ENCODE peak calls at places on chromosomes 3 and 15, in four cellular contexts. One of them, this sample, is unnamed.

GRCh38 chr3:185328324-185329004 is 34.5 kb upstream of the MAP3K13 start:
- DNase-seq in H1: no peak
- DNase-seq in HepG2: peak
- DNase-seq in SK-N-SH: no peak
- DNase-seq in this sample: no peak

GRCh38 chr3:140053011-140053702 is 118.2 kb downstream of the CLSTN2 start:
- DNase-seq in H1: no peak
- DNase-seq in HepG2: no peak
- DNase-seq in SK-N-SH: peak
- DNase-seq in this sample: no peak

GRCh38 chr15:49731187-49731828 is 110.5 kb downstream of the DTWD1 start:
- DNase-seq in H1: no peak
- DNase-seq in HepG2: no peak
- DNase-seq in SK-N-SH: no peak
- DNase-seq in this sample: no peak

GRCh38 chr3:53234130-53234840 is 21.5 kb downstream of the TKT start:
- DNase-seq in H1: no peak
- DNase-seq in HepG2: no peak
- DNase-seq in SK-N-SH: no peak
- DNase-seq in this sample: no peak

GRCh38 chr3:140223631-140224030 is 288.6 kb downstream of the CLSTN2 start:
- DNase-seq in H1: no peak
- DNase-seq in HepG2: peak
- DNase-seq in SK-N-SH: no peak
- DNase-seq in this sample: no peak

GRCh38 chr3:14947105-14947885 is at the start of gene NR2C2:
- DNase-seq in H1: peak
- DNase-seq in HepG2: peak
- DNase-seq in SK-N-SH: peak
- DNase-seq in this sample: peak

GRCh38 chr3:182683335-182684257 is 109.7 kb upstream of the ATP11B start:
- DNase-seq in H1: peak
- DNase-seq in HepG2: peak
- DNase-seq in SK-N-SH: peak
- DNase-seq in this sample: peak

GRCh38 chr3:188165596-188165995 is 11.6 kb downstream of the LPP start:
- DNase-seq in H1: peak
- DNase-seq in HepG2: no peak
- DNase-seq in SK-N-SH: no peak
- DNase-seq in this sample: no peak

GRCh38 chr3:177463863-177464262 is 266.6 kb upstream of the TBL1XR1 start:
- DNase-seq in H1: no peak
- DNase-seq in HepG2: no peak
- DNase-seq in SK-N-SH: no peak
- DNase-seq in this sample: no peak

GRCh38 chr3:133531981-133532380 is 41.5 kb upstream of the CDV3 start:
- DNase-seq in H1: no peak
- DNase-seq in HepG2: no peak
- DNase-seq in SK-N-SH: no peak
- DNase-seq in this sample: no peak

GRCh38 chr3:142732066-142732465 is 8.2 kb downstream of the TRPC1 start:
- DNase-seq in H1: no peak
- DNase-seq in HepG2: no peak
- DNase-seq in SK-N-SH: no peak
- DNase-seq in this sample: no peak

GRCh38 chr3:188689101-188689574 is 482.6 kb upstream of the TPRG1 start:
- DNase-seq in H1: no peak
- DNase-seq in HepG2: no peak
- DNase-seq in SK-N-SH: no peak
- DNase-seq in this sample: no peak

GRCh38 chr15:87322845-87323244 is 933.7 kb downstream of the NTRK3 start:
- DNase-seq in H1: no peak
- DNase-seq in HepG2: no peak
- DNase-seq in SK-N-SH: no peak
- DNase-seq in this sample: no peak

GRCh38 chr3:151290673-151291072 is 12.3 kb upstream of the P2RY14 start:
- DNase-seq in H1: no peak
- DNase-seq in HepG2: no peak
- DNase-seq in SK-N-SH: peak
- DNase-seq in this sample: no peak

GRCh38 chr3:161500057-161500836 is 3.6 kb downstream of the OTOL1 start:
- DNase-seq in H1: no peak
- DNase-seq in HepG2: peak
- DNase-seq in SK-N-SH: no peak
- DNase-seq in this sample: no peak

GRCh38 chr3:161498259-161498921 is 1.8 kb downstream of the OTOL1 start:
- DNase-seq in H1: no peak
- DNase-seq in HepG2: no peak
- DNase-seq in SK-N-SH: no peak
- DNase-seq in this sample: no peak

GRCh38 chr3:161496508-161496907 is at the start of gene OTOL1:
- DNase-seq in H1: no peak
- DNase-seq in HepG2: no peak
- DNase-seq in SK-N-SH: no peak
- DNase-seq in this sample: no peak
- TF ChIP-seq TAF1 in H1: no peak
- TF ChIP-seq TAF1 in HepG2: no peak
- TF ChIP-seq TAF1 in SK-N-SH: no peak
- TF ChIP-seq TAF1 in this sample: no peak

DNA sequence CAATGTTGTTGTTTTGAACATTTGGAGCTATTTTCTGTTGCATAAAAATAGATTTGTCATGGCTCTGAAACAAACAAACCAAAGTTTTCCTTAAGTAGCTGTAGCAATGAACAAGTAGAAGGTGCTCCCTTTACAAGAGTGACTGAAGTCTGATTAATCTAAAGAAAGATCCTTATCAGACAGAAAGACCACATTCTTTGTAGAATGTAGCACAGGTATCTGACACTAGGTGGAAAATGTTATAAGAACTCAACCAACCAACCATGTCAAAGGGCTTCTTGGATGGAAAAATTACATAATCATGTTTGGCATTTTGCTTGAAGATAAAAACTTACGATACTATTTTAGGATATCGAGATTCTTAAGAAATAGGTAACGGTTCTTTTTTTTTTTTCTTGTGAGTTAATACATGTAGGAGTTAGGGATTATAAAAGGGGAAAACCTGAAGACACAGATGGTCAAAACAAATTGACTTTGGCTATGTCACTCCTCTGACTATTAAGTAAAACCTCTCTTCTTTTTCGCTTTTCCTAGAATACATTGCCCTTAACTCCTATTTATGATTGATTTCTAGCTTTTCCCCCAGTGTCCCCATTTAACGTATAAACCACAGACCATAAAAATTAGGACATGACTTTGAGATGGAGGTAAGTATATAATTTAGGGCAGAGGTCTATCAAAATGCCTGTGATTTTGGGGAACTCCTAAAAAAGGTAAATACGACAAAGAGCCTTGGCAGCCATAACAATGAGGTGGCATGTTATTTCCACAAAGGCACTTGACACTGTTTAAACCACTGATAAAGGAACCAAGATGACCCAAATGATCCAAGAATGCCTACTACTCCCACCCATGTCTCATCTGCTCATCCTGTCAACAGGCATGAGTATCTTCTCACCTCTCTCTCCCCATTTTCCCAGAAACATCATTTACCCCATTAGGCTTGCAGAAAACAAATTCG is 72.0 kb downstream of the CCR4 start:
- DNase-seq in H1: no peak
- DNase-seq in HepG2: no peak
- DNase-seq in SK-N-SH: no peak
- DNase-seq in this sample: no peak
- TF ChIP-seq RAD21 in H1: no peak
- TF ChIP-seq RAD21 in HepG2: no peak
- TF ChIP-seq RAD21 in SK-N-SH: no peak
- TF ChIP-seq RAD21 in this sample: no peak

DNA sequence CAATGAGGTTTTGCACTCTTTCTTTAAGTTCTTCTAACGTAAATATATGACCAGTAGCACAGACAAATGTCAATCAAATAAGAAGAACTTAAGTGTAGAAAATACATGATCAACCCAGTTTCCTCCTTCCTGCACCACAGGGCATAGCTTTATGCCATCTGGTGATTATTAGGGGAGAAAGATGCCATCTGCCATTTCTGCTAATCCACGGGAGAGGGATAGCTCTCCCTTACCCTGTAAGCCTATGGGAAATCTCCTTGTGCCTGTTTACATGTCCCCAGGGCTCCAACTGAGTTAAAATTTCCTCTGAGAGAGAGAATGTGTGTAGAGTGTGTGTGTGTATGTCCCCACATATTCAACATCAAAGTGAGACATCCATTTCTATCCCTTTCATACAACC is 135.9 kb downstream of the RSL24D1 start:
- DNase-seq in H1: no peak
- DNase-seq in HepG2: no peak
- DNase-seq in SK-N-SH: peak
- DNase-seq in this sample: no peak
- TF ChIP-seq TAF1 in H1: no peak
- TF ChIP-seq TAF1 in HepG2: no peak
- TF ChIP-seq TAF1 in SK-N-SH: no peak
- TF ChIP-seq TAF1 in this sample: no peak

DNA sequence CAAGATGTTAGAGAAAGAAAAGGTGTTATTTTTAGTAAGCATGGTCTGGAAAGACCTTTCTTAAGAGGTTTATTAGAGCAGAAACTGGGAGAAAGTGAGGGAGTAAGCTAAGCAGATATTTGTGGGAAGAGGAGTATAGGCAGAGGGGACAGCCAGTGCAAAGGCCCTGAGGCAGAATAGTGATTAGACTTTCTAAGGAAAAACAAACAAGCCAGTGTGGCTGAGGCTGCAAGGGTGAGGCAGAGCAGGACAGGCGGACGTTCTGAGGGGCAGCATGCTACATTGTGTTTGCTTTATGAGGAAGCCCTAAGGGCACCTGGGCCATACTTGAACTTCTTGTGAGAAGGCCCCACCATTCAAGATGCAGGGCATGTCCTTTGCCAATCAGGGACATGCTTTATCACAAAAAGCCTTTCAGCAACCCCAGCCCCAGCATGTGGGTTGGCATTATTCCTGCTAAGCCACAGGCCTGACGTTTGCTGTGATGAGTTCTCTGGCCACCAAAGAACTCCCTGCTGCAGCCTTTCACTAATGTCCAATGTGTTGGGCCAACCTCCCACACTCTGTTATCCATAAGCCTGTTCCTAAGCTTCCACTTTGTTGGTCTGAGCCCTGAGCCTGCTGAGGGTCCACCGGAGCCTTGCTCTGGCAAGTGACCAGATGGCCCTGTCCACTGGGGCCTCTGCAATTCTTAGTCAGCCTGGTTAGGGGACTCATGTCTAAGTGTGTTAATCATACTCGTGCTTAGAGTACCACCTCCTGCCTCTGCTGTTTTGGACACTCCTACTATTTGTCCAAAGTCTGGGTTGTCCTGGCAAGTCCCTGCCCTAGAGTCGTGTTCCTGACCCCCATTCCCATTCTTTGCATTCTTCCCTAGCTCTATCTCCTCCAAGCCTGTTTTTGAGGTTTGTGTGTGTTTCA is 209.9 kb upstream of the CTNNB1 start:
- DNase-seq in H1: no peak
- DNase-seq in HepG2: no peak
- DNase-seq in SK-N-SH: no peak
- DNase-seq in this sample: no peak
- TF ChIP-seq RAD21 in H1: no peak
- TF ChIP-seq RAD21 in HepG2: no peak
- TF ChIP-seq RAD21 in SK-N-SH: no peak
- TF ChIP-seq RAD21 in this sample: no peak

GRCh38 chr3:186854954-186855353 is 12.4 kb downstream of the ADIPOQ start:
- DNase-seq in H1: no peak
- DNase-seq in HepG2: no peak
- DNase-seq in SK-N-SH: no peak
- DNase-seq in this sample: no peak
- TF ChIP-seq TAF1 in H1: no peak
- TF ChIP-seq TAF1 in HepG2: no peak
- TF ChIP-seq TAF1 in SK-N-SH: no peak
- TF ChIP-seq TAF1 in this sample: no peak

GRCh38 chr3:67087788-67088187 is 89.7 kb downstream of the KBTBD8 start:
- DNase-seq in H1: no peak
- DNase-seq in HepG2: no peak
- DNase-seq in SK-N-SH: no peak
- DNase-seq in this sample: no peak

GRCh38 chr3:67077656-67078055 is 79.5 kb downstream of the KBTBD8 start:
- DNase-seq in H1: no peak
- DNase-seq in HepG2: no peak
- DNase-seq in SK-N-SH: no peak
- DNase-seq in this sample: no peak

GRCh38 chr3:67082533-67083024 is 84.5 kb downstream of the KBTBD8 start:
- DNase-seq in H1: no peak
- DNase-seq in HepG2: no peak
- DNase-seq in SK-N-SH: no peak
- DNase-seq in this sample: no peak

DNA sequence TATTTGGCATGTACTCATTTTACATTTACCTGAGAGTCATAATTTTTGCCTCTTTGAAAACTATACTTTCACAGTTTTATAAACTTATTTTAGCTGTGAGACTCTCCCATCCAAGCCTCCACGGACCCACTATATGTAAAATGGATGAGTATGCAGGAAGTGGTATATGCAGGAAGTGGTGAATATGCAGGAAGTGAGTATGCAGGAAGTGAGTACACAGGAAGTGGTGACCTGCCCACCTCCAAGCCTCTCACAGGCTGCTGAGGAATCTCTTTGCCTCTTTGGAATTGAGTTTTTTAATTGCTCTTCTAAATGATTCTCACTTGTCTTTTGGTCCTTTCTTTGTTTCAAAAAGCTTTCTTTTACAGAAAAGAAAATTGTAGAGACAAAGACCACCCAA is 85.2 kb downstream of the KBTBD8 start:
- DNase-seq in H1: no peak
- DNase-seq in HepG2: no peak
- DNase-seq in SK-N-SH: no peak
- DNase-seq in this sample: no peak
- TF ChIP-seq RAD21 in H1: no peak
- TF ChIP-seq RAD21 in HepG2: no peak
- TF ChIP-seq RAD21 in SK-N-SH: no peak
- TF ChIP-seq RAD21 in this sample: no peak

GRCh38 chr15:37014566-37014965 is 85.8 kb downstream of the MEIS2 start:
- DNase-seq in H1: no peak
- DNase-seq in HepG2: no peak
- DNase-seq in SK-N-SH: no peak
- DNase-seq in this sample: no peak

GRCh38 chr15:37016287-37016686 is 84.1 kb downstream of the MEIS2 start:
- DNase-seq in H1: no peak
- DNase-seq in HepG2: no peak
- DNase-seq in SK-N-SH: no peak
- DNase-seq in this sample: no peak

GRCh38 chr15:37014137-37014536 is 86.2 kb downstream of the MEIS2 start:
- DNase-seq in H1: no peak
- DNase-seq in HepG2: no peak
- DNase-seq in SK-N-SH: no peak
- DNase-seq in this sample: no peak

GRCh38 chr15:37015476-37015875 is 84.9 kb downstream of the MEIS2 start:
- DNase-seq in H1: no peak
- DNase-seq in HepG2: no peak
- DNase-seq in SK-N-SH: no peak
- DNase-seq in this sample: no peak

DNA sequence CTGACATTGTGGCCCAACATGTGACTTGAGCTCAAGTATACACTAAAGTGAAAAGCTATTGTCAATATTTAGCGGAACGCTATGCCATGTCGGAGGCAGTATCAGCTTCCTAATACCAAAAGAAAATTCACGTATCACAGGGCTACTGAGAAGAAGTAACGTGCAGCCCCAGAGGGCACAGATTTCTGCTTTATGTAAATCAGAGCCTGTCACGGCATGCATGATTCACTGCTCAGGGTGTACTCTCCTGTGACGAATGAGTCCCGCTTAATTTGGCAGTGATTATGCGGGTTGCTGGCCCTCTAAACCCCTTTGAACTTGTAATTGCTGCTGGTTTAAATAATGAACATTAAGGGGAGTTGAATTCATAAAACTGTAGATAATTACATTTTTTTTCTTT is 85.3 kb downstream of the MEIS2 start:
- DNase-seq in H1: no peak
- DNase-seq in HepG2: no peak
- DNase-seq in SK-N-SH: no peak
- DNase-seq in this sample: no peak
- TF ChIP-seq TAF1 in H1: no peak
- TF ChIP-seq TAF1 in HepG2: no peak
- TF ChIP-seq TAF1 in SK-N-SH: no peak
- TF ChIP-seq TAF1 in this sample: no peak